ENCODE peak calls at places on chromosome 17, in eight cellular contexts. O is right atrium auricular region, H is mucosa of descending colon, A is Caco-2, R is tibial artery, Q is body of pancreas, M is fibroblast of lung, I is upper lobe of right lung. K is an unnamed sample.

GRCh38 chr17:41654908-41655607 is 30.7 kb upstream of the KRT17 start:
- DNase-seq in R (no peak), Q (no peak), H (no peak), A (no peak), I (no peak), M (no peak), O (no peak), K (peak; percentile 67)

GRCh38 chr17:40422990-40423611 is 5.4 kb upstream of the TOP2A start:
- DNase-seq in Q (no peak), M (no peak), I (peak; percentile 31), H (no peak), O (no peak), A (peak; percentile 27), R (no peak), K (no peak)

GRCh38 chr17:50349241-50349595 is 3.3 kb downstream of the XYLT2 start:
- DNase-seq in I (no peak), O (no peak), M (no peak), Q (no peak), H (no peak), R (no peak), A (no peak), K (no peak)

GRCh38 chr17:17177186-17177585 is 28.9 kb downstream of the PLD6 start:
- DNase-seq in Q (no peak), A (no peak), O (no peak), M (no peak), I (no peak), H (no peak), R (no peak), K (no peak)

GRCh38 chr17:45305532-45306087 is 11.2 kb downstream of the MAP3K14 start:
- DNase-seq in A (no peak), R (no peak), I (no peak), Q (no peak), O (no peak), H (no peak), M (peak; percentile 79), K (no peak)

GRCh38 chr17:4533522-4534502 is 21.4 kb downstream of the MYBBP1A start:
- DNase-seq in H (no peak), Q (no peak), I (no peak), O (no peak), R (no peak), A (no peak), M (no peak), K (no peak)

GRCh38 chr17:39755550-39756375 is 18.0 kb downstream of the GRB7 start:
- DNase-seq in A (no peak), Q (no peak), O (no peak), R (no peak), I (no peak), M (no peak), H (no peak), K (peak; percentile 87)

GRCh38 chr17:30495586-30495985 is 18.4 kb downstream of the GOSR1 start:
- DNase-seq in O (no peak), Q (peak; percentile 40), R (no peak), H (no peak), M (no peak), I (no peak), A (no peak), K (no peak)

GRCh38 chr17:11943759-11944347 is 53.4 kb downstream of the ZNF18 start:
- DNase-seq in Q (no peak), O (no peak), M (no peak), I (no peak), H (no peak), R (no peak), A (no peak), K (no peak)

GRCh38 chr17:17125136-17126084 is 80.7 kb downstream of the PLD6 start:
- DNase-seq in M (no peak), R (no peak), O (no peak), A (no peak), H (no peak), I (no peak), Q (no peak), K (peak; percentile 55)

GRCh38 chr17:7558544-7559306 is at the start of gene TNFSF13:
- DNase-seq in M (no peak), O (no peak), Q (peak; percentile 67), R (peak; percentile 64), A (no peak), H (peak; percentile 77), I (peak; percentile 87), K (peak; percentile 88)

DNA sequence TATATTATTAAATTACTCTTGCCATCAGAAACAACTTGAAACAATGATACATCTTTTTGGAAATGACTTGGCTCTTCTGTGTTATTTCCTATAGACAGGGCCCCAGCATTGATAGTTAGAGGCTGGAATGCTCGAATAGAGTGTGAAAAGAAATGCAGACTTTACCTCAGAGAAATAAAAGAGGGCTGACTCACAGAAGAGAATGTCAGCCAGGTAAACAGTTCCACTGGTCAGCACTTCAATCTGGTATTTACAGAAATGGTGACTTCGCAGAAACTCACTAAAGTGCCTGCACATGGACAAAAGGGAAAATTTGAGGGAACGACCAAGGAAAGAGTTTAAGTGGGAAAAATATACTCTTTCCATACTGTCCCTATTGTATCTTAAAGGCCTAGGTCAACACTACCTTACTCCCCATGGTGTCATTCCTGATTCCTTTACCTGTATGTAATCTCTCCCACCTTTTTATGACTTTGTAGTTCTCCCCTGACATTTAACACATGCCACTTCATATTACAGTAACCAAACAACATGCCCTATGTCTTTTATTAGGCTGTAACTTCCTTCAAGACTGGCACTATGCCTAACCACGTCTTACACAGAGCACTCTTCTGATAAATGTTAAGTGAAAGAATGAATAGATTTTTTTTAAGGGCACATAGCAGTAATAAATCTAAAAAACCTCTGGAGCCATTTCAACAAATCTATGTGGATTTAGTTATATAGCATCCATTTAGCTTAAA is 36.7 kb downstream of the AKAP10 start:
- DNase-seq in H (peak; percentile 47), I (no peak), R (no peak), Q (no peak), M (peak; percentile 81), O (no peak), A (peak; percentile 36), K (no peak)
- H3K4me1 ChIP-seq in H (peaks cover 15% of the 10 kb centered on the region), I (peaks cover 20% of the 10 kb centered on the region), R (no peaks in the 10 kb centered on the region), Q (peaks cover 20% of the 10 kb centered on the region), M (peaks cover 3% of the 10 kb centered on the region), O (no peaks in the 10 kb centered on the region), A (peaks cover 45% of the 10 kb centered on the region), K (peaks cover 51% of the 10 kb centered on the region)

GRCh38 chr17:1606352-1606985 is 22.2 kb downstream of the SLC43A2 start:
- DNase-seq in A (no peak), O (no peak), R (no peak), M (no peak), H (no peak), Q (peak; percentile 45), I (no peak), K (no peak)

GRCh38 chr17:1611715-1612114 is 16.9 kb downstream of the SLC43A2 start:
- DNase-seq in A (no peak), M (no peak), Q (no peak), I (no peak), R (peak; percentile 56), H (no peak), O (no peak), K (no peak)

GRCh38 chr17:1605681-1606351 is 22.8 kb downstream of the SLC43A2 start:
- DNase-seq in O (no peak), M (no peak), H (no peak), I (no peak), Q (no peak), R (no peak), A (no peak), K (no peak)

GRCh38 chr17:1607971-1608320 is 20.7 kb downstream of the SLC43A2 start:
- DNase-seq in O (no peak), Q (no peak), A (no peak), M (no peak), I (no peak), H (no peak), R (no peak), K (no peak)

DNA sequence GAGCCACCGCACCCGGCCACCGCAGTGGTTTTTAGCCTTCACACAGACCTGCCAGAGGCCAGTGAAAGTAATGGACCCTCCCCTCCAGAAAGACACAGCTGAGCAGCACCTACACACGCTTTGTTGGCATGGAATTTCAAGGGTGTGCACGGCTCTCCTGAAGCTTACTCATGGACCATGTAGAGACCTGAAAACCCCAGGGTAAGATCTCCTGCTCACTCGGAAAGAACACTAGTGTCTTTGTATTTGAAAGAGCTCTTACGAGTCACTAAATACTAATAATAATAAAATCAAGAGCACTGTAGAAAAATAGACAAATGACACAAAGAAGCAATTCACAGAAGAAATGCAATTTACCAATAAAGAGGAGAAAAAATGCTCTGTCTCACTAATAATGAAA is 20.0 kb downstream of the SLC43A2 start:
- DNase-seq in A (no peak), M (no peak), H (no peak), O (no peak), R (no peak), I (no peak), Q (no peak), K (no peak)
- H3K4me1 ChIP-seq in A (no peaks in the 10 kb centered on the region), M (no peaks in the 10 kb centered on the region), H (no peaks in the 10 kb centered on the region), O (no peaks in the 10 kb centered on the region), R (no peaks in the 10 kb centered on the region), I (peaks cover 23% of the 10 kb centered on the region), Q (no peaks in the 10 kb centered on the region), K (peaks cover 85% of the 10 kb centered on the region)

GRCh38 chr17:47227862-47228261 is 18.7 kb downstream of the MYL4 start:
- DNase-seq in A (no peak), M (no peak), O (no peak), H (no peak), R (no peak), I (no peak), Q (no peak), K (no peak)
- H3K4me1 ChIP-seq in A (peaks cover 4% of the 10 kb centered on the region), M (peaks cover 9% of the 10 kb centered on the region), O (no peaks in the 10 kb centered on the region), H (peaks cover 8% of the 10 kb centered on the region), R (peaks cover 51% of the 10 kb centered on the region), I (peaks cover 33% of the 10 kb centered on the region), Q (peaks cover 30% of the 10 kb centered on the region), K (peaks cover 19% of the 10 kb centered on the region)

GRCh38 chr17:63709110-63709509 is 9.2 kb upstream of the LIMD2 start:
- DNase-seq in A (no peak), O (no peak), R (no peak), H (no peak), M (no peak), Q (no peak), I (no peak), K (no peak)
- H3K4me1 ChIP-seq in A (no peaks in the 10 kb centered on the region), O (no peaks in the 10 kb centered on the region), R (no peaks in the 10 kb centered on the region), H (no peaks in the 10 kb centered on the region), M (no peaks in the 10 kb centered on the region), Q (peaks cover 17% of the 10 kb centered on the region), I (peaks cover 6% of the 10 kb centered on the region), K (peaks cover 14% of the 10 kb centered on the region)

GRCh38 chr17:81517339-81518112 is 4.9 kb upstream of the ACTG1 start:
- DNase-seq in I (peak; percentile 62), O (no peak), Q (no peak), A (no peak), M (peak; percentile 39), R (no peak), H (peak; percentile 34), K (peak; percentile 90)
- H3K4me1 ChIP-seq in I (peaks cover 50% of the 10 kb centered on the region), O (no peaks in the 10 kb centered on the region), Q (peaks cover 60% of the 10 kb centered on the region), A (peaks cover 33% of the 10 kb centered on the region), M (peaks cover 18% of the 10 kb centered on the region), R (peaks cover 38% of the 10 kb centered on the region), H (peaks cover 33% of the 10 kb centered on the region), K (peaks cover 63% of the 10 kb centered on the region)

K was measured in spleen.